ENCODE peak calls at places on chromosomes 1 and 21, in four cellular contexts. R, T, Q and G are unnamed samples.

GRCh38 chr1:231781887-231782286 is 155.3 kb downstream of the DISC1 start:
- DNase-seq in T (peak; percentile 38), Q (no peak), R (peak; percentile 29), G (no peak)

GRCh38 chr1:245853291-245853690 is 653.8 kb downstream of the SMYD3 start:
- DNase-seq in T (no peak), R (no peak), Q (no peak), G (no peak)

GRCh38 chr1:228937851-228938247 is 202.6 kb downstream of the RHOU start:
- DNase-seq in R (peak; percentile 33), T (no peak), Q (no peak), G (no peak)

GRCh38 chr1:7043729-7044470 is 258.6 kb downstream of the CAMTA1 start:
- DNase-seq in T (no peak), R (no peak), Q (no peak), G (no peak)

GRCh38 chr21:45016491-45017375 is 57.6 kb upstream of the ADARB1 start:
- DNase-seq in T (no peak), R (no peak), Q (no peak), G (no peak)

GRCh38 chr1:114431026-114431425 is 80.0 kb downstream of the TRIM33 start:
- DNase-seq in T (no peak), R (no peak), Q (no peak), G (no peak)

GRCh38 chr1:113091988-113092602 is 19.1 kb downstream of the LRIG2 start:
- DNase-seq in T (no peak), R (no peak), Q (no peak), G (no peak)

GRCh38 chr1:90114521-90115141 is 119.7 kb downstream of the ZNF326 start:
- DNase-seq in Q (no peak), T (peak; percentile 59), R (peak; percentile 59), G (no peak)

GRCh38 chr1:200316148-200316803 is 93.6 kb downstream of the ZNF281 start:
- DNase-seq in Q (no peak), T (no peak), R (no peak), G (no peak)

GRCh38 chr1:147771216-147772125 is 11.1 kb upstream of the GJA5 start:
- DNase-seq in R (peak; percentile 34), Q (no peak), T (peak; percentile 28), G (no peak)

GRCh38 chr21:45270306-45270821 is 17.3 kb downstream of the POFUT2 start:
- DNase-seq in T (no peak), R (no peak), Q (peak; percentile 3), G (no peak)

GRCh38 chr1:47819503-47819888 is 177.7 kb downstream of the TRABD2B start:
- DNase-seq in Q (no peak), R (no peak), T (no peak), G (no peak)

GRCh38 chr1:3922201-3922725 is 22.2 kb upstream of the C1orf174 start:
- DNase-seq in Q (no peak), T (no peak), R (peak; percentile 36), G (no peak)

GRCh38 chr1:78102082-78102481 is 56.3 kb downstream of the GIPC2 start:
- DNase-seq in R (peak; percentile 92), Q (no peak), T (peak; percentile 95), G (no peak)

GRCh38 chr1:114154963-114155322 is 1.3 kb upstream of the SYT6 start:
- DNase-seq in R (peak; percentile 51), T (peak; percentile 40), Q (no peak), G (no peak)

GRCh38 chr21:35236090-35236489 is 187.0 kb upstream of the RUNX1 start:
- DNase-seq in Q (no peak), R (no peak), T (no peak), G (no peak)

GRCh38 chr1:151714820-151715725 is 1.5 kb downstream of the CELF3 start:
- DNase-seq in R (no peak), T (no peak), Q (no peak), G (no peak)

GRCh38 chr1:45355683-45356082 is 15.4 kb upstream of the MUTYH start:
- DNase-seq in T (no peak), Q (no peak), R (no peak), G (no peak)